ENCODE peak calls at places on chromosomes 7 and 10, in six cellular contexts. V is IMR-90, H is right lobe of liver, R is Peyer's patch, O is transverse colon, Z is tibial nerve. N is an unnamed sample.

GRCh38 chr10:100730739-100731602 is 14.4 kb upstream of the PAX2 start:
- DNase-seq in H (no peak), V (peak), R (no peak), Z (no peak), O (no peak), N (no peak)

GRCh38 chr10:102342462-102342861 is 53.0 kb upstream of the NFKB2 start:
- DNase-seq in H (no peak), V (peak), O (no peak), Z (no peak), R (no peak), N (no peak)

GRCh38 chr10:114856544-114857287 is 35.1 kb downstream of the FHIP2A start:
- DNase-seq in O (no peak), H (no peak), Z (no peak), V (peak), R (no peak), N (no peak)

GRCh38 chr7:91029688-91030087 is 234.5 kb upstream of the FZD1 start:
- DNase-seq in H (no peak), R (no peak), O (no peak), Z (no peak), V (no peak), N (no peak)

GRCh38 chr7:102872460-102872859 is 40.3 kb upstream of the LRRC17 start:
- DNase-seq in Z (no peak), V (peak), H (no peak), R (no peak), O (no peak), N (no peak)

GRCh38 chr10:114288424-114289095 is 49.5 kb downstream of the VWA2 start:
- DNase-seq in R (no peak), V (no peak), Z (no peak), H (no peak), O (no peak), N (no peak)

GRCh38 chr7:102099474-102099873 is 187.2 kb upstream of the SH2B2 start:
- DNase-seq in O (no peak), V (no peak), H (no peak), R (no peak), Z (no peak), N (no peak)

GRCh38 chr10:124605001-124605370 is 139.2 kb downstream of the FAM53B start:
- DNase-seq in Z (no peak), H (no peak), R (no peak), V (no peak), O (no peak), N (no peak)

GRCh38 chr10:85137253-85137652 is 808.9 kb downstream of the CCSER2 start:
- DNase-seq in R (no peak), H (no peak), O (no peak), V (no peak), Z (no peak), N (no peak)

GRCh38 chr10:3460420-3461128 is 288.0 kb upstream of the PITRM1 start:
- DNase-seq in O (no peak), H (no peak), Z (no peak), R (no peak), V (no peak), N (no peak)

GRCh38 chr10:101585841-101586240 is 2.2 kb downstream of the POLL start:
- DNase-seq in R (no peak), V (no peak), O (no peak), H (no peak), Z (no peak), N (no peak)

GRCh38 chr10:78579995-78580394 is 488.8 kb upstream of the ZMIZ1 start:
- DNase-seq in H (peak), O (peak), R (no peak), V (no peak), Z (no peak), N (peak)

GRCh38 chr7:95632609-95633008 is 36.3 kb upstream of the PDK4 start:
- DNase-seq in V (peak), O (no peak), H (no peak), R (no peak), Z (no peak), N (no peak)

GRCh38 chr10:69239106-69239505 is 19.0 kb downstream of the HKDC1 start:
- DNase-seq in O (no peak), R (no peak), H (no peak), V (no peak), Z (no peak), N (no peak)

GRCh38 chr10:53572799-53573198 is 800.2 kb upstream of the MBL2 start:
- DNase-seq in Z (no peak), R (no peak), H (no peak), O (no peak), V (no peak), N (no peak)
- TF ChIP-seq POLR2A in Z (no peak), R (no peak), H (no peak), O (no peak), V (no peak), N (no peak)

GRCh38 chr10:50740351-50740688 is 584 bp downstream of the ASAH2B start:
- DNase-seq in O (peak), H (no peak), R (no peak), Z (no peak), V (peak), N (no peak)

GRCh38 chr10:50739618-50740350 is at the start of gene ASAH2B:
- DNase-seq in R (peak), V (peak), Z (peak), H (peak), O (peak), N (peak)
- TF ChIP-seq CTCF in R (no peak), V (no peak), Z (no peak), H (no peak), O (no peak), N (no peak)

GRCh38 chr7:194996-195829 is 2.8 kb downstream of the FAM20C start:
- DNase-seq in Z (no peak), O (no peak), V (peak), R (no peak), H (no peak), N (no peak)
- H3K4me3 ChIP-seq in Z (peak), O (no peak), V (peak), R (peak), H (peak), N (no peak)

GRCh38 chr10:25766213-25766612 is 167.8 kb upstream of the MYO3A start:
- DNase-seq in O (no peak), H (no peak), R (no peak), V (no peak), Z (no peak), N (no peak)

GRCh38 chr10:25766687-25767221 is 167.3 kb upstream of the MYO3A start:
- DNase-seq in R (no peak), O (no peak), Z (no peak), V (no peak), H (no peak), N (no peak)

GRCh38 chr10:25758041-25758457 is 176.0 kb upstream of the MYO3A start:
- DNase-seq in Z (no peak), R (no peak), H (no peak), V (no peak), O (no peak), N (no peak)

GRCh38 chr10:25758511-25758910 is 175.5 kb upstream of the MYO3A start:
- DNase-seq in R (no peak), Z (no peak), O (no peak), H (no peak), V (no peak), N (no peak)

GRCh38 chr10:25761937-25762336 is 172.1 kb upstream of the MYO3A start:
- DNase-seq in O (no peak), Z (no peak), H (no peak), R (no peak), V (no peak), N (no peak)
- TF ChIP-seq POLR2A in O (no peak), Z (no peak), H (no peak), R (no peak), V (no peak), N (no peak)

GRCh38 chr7:78017621-78018100 is 219.1 kb downstream of the PHTF2 start:
- DNase-seq in V (no peak), O (no peak), H (no peak), R (no peak), Z (no peak), N (no peak)

GRCh38 chr7:78018541-78019456 is 220.2 kb downstream of the PHTF2 start:
- DNase-seq in Z (peak), R (peak), O (peak), V (peak), H (peak), N (peak)

GRCh38 chr7:78020131-78020873 is 221.7 kb downstream of the PHTF2 start:
- DNase-seq in H (no peak), Z (peak), R (no peak), O (peak), V (peak), N (peak)

GRCh38 chr7:78020874-78021249 is 222.3 kb downstream of the PHTF2 start:
- DNase-seq in H (no peak), O (no peak), R (no peak), Z (no peak), V (no peak), N (no peak)

GRCh38 chr7:78019457-78020130 is 221.0 kb downstream of the PHTF2 start:
- DNase-seq in V (peak), H (peak), Z (peak), R (peak), O (peak), N (peak)
- TF ChIP-seq CTCF in V (no peak), H (no peak), Z (no peak), R (peak), O (no peak), N (no peak)

DNA sequence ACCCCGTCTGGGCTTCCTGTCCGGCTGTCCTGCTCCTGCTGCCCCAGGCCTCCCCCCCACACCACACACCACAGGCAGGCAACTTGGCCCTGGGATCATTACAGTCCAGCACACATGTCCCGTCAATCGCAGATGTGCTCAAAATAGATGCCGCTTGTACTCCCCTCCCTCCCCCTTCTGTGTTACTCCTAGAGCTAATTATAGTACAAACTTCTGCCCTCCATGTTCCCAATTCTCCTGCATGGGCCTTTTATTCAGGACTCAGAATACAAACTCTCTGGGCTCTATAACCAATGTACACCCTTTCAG is at the start of gene SYNPO2L:
- DNase-seq in H (no peak), V (no peak), Z (no peak), R (no peak), O (no peak), N (no peak)
- H3K4me3 ChIP-seq in H (no peak), V (no peak), Z (no peak), R (no peak), O (no peak), N (no peak)

DNA sequence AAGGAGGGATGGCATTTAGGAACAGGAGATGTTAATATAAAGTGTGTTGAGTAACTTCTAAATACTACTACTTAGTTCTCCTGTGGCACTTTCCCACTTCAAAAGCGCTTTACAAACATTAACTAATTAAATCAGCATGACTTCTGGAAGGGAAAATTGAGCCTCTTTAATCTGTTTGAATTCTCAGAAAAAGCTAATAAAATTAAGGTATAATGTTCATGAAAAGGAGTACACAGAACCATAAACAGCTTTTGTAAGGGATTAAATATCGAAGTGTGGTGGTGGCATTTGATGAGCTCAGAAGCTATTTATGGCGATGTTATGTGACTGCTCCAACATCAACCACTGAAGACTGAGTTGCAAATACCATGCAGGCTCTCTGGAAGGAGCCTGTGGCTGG is 10.2 kb upstream of the VAX1 start:
- DNase-seq in Z (no peak), R (no peak), O (no peak), V (no peak), H (no peak), N (no peak)
- TF ChIP-seq POLR2A in Z (no peak), R (no peak), O (no peak), V (no peak), H (no peak), N (no peak)

DNA sequence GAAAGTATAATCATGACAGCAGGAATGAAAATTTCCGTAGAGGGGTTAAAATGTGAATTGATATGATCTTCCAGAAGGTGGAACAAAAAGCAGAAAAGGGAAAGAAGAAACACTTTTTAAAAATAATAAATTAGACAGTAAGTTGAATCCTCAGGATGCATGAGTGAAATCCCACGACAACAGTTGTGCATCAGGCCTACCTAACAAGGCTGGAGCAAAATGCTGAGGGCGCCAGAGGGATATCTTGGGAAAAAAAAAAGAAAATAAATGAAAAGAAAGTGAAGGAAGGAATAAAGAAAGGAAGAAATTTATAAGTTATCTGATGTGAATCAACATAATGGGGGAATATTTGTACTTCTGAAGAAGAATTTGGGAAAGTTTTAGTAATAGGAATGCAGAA is 13.0 kb upstream of the HUS1 start:
- DNase-seq in V (no peak), O (no peak), Z (no peak), R (no peak), H (no peak), N (no peak)
- TF ChIP-seq CTCF in V (no peak), O (no peak), Z (no peak), R (no peak), H (no peak), N (no peak)

GRCh38 chr10:91200314-91201212 is 19.9 kb upstream of the PCGF5 start:
- DNase-seq in V (no peak), R (no peak), H (no peak), O (no peak), Z (no peak), N (no peak)
- H3K4me3 ChIP-seq in V (no peak), R (no peak), H (no peak), O (no peak), Z (no peak), N (no peak)